ENCODE peak calls at places on chromosomes 2 and 18, in six cellular contexts. K is astrocyte, Z is neural progenitor cell, B is K562, S is hepatocyte, R is keratinocyte. C is an unnamed sample.

GRCh38 chr2:238947920-238948710 is 100.2 kb downstream of the TWIST2 start:
- DNase-seq in K (peak; percentile 97), Z (no peak), B (no peak), S (no peak), R (peak; percentile 95), C (peak; percentile 98)

GRCh38 chr2:221517362-221518121 is 54.6 kb downstream of the EPHA4 start:
- DNase-seq in K (peak; percentile 95), Z (no peak), B (no peak), S (no peak), R (no peak), C (no peak)

GRCh38 chr2:119234021-119235019 is 10.7 kb downstream of the STEAP3 start:
- DNase-seq in K (no peak), Z (peak; percentile 90), B (peak; percentile 34), S (peak; percentile 45), R (no peak), C (no peak)

GRCh38 chr2:218802595-218802994 is 20.6 kb downstream of the CYP27A1 start:
- DNase-seq in K (no peak), Z (no peak), B (no peak), S (no peak), R (no peak), C (no peak)

GRCh38 chr18:76553715-76554603 is 58.9 kb upstream of the ZNF516 start:
- DNase-seq in K (no peak), Z (no peak), B (no peak), S (peak; percentile 51), R (no peak), C (peak; percentile 42)

GRCh38 chr2:238097988-238098853 is 1.9 kb upstream of the ESPNL start:
- DNase-seq in K (peak; percentile 7), Z (peak; percentile 53), B (peak; percentile 96), S (peak; percentile 35), R (peak; percentile 54), C (no peak)

GRCh38 chr2:3805120-3805519 is 101.7 kb downstream of the DCDC2C start:
- DNase-seq in K (no peak), Z (peak; percentile 75), B (peak; percentile 48), S (peak; percentile 44), R (no peak), C (no peak)

GRCh38 chr2:119158563-119159347 is at the start of gene C1QL2:
- DNase-seq in K (no peak), Z (peak; percentile 83), B (no peak), S (peak; percentile 67), R (no peak), C (peak; percentile 10)

GRCh38 chr2:106336740-106337139 is 131.5 kb downstream of the RGPD3 start:
- DNase-seq in K (no peak), Z (no peak), B (no peak), S (no peak), R (no peak), C (no peak)

GRCh38 chr2:25281581-25281980 is 60.1 kb downstream of the DNMT3A start:
- DNase-seq in K (no peak), Z (no peak), B (no peak), S (no peak), R (no peak), C (no peak)

GRCh38 chr2:219871396-219871795 is 244.0 kb downstream of the SLC4A3 start:
- DNase-seq in K (no peak), Z (peak; percentile 80), B (no peak), S (no peak), R (no peak), C (no peak)

GRCh38 chr2:196607073-196607472 is 32.4 kb upstream of the CCDC150 start:
- DNase-seq in K (no peak), Z (no peak), B (peak; percentile 17), S (peak; percentile 28), R (no peak), C (no peak)

GRCh38 chr2:165428996-165429395 is 40.5 kb upstream of the CSRNP3 start:
- DNase-seq in K (peak; percentile 62), Z (no peak), B (no peak), S (no peak), R (no peak), C (no peak)

GRCh38 chr2:48890732-48891131 is 135.2 kb upstream of the LHCGR start:
- DNase-seq in K (no peak), Z (no peak), B (no peak), S (no peak), R (no peak), C (no peak)

GRCh38 chr2:41872646-41873045 is 175.2 kb upstream of the PKDCC start:
- DNase-seq in K (peak; percentile 62), Z (no peak), B (no peak), S (no peak), R (no peak), C (no peak)

GRCh38 chr2:235614176-235614860 is 120.5 kb downstream of the AGAP1 start:
- DNase-seq in K (no peak), Z (no peak), B (no peak), S (no peak), R (no peak), C (no peak)

GRCh38 chr18:5970032-5970431 is 74.7 kb upstream of the TMEM200C start:
- DNase-seq in K (no peak), Z (no peak), B (no peak), S (peak; percentile 57), R (no peak), C (no peak)

GRCh38 chr18:830315-830901 is 18.4 kb upstream of the YES1 start:
- DNase-seq in K (peak; percentile 77), Z (peak; percentile 39), B (peak; percentile 55), S (no peak), R (no peak), C (peak; percentile 11)

GRCh38 chr2:172836386-172837200 is 100.9 kb downstream of the RAPGEF4 start:
- DNase-seq in K (peak; percentile 80), Z (no peak), B (peak; percentile 11), S (no peak), R (peak; percentile 99), C (peak; percentile 96)

GRCh38 chr2:207720517-207721187 is 9.2 kb downstream of the CCNYL1 start:
- DNase-seq in K (no peak), Z (no peak), B (no peak), S (no peak), R (no peak), C (no peak)

GRCh38 chr2:205903549-205904129 is 182.3 kb downstream of the INO80D start:
- DNase-seq in K (no peak), Z (peak; percentile 66), B (peak; percentile 44), S (peak; percentile 59), R (no peak), C (no peak)

GRCh38 chr2:151374426-151374825 is 17.0 kb downstream of the TNFAIP6 start:
- DNase-seq in K (peak; percentile 91), Z (no peak), B (no peak), S (no peak), R (peak; percentile 38), C (peak; percentile 83)

GRCh38 chr2:229380101-229380625 is 109.1 kb upstream of the PID1 start:
- DNase-seq in K (no peak), Z (no peak), B (no peak), S (no peak), R (no peak), C (peak; percentile 17)
- H3K4me3 ChIP-seq in K (no peak overlapping the region), Z (no peak overlapping the region), B (no peak overlapping the region), S (no peak overlapping the region), R (no peak overlapping the region), C (no peak overlapping the region)

DNA sequence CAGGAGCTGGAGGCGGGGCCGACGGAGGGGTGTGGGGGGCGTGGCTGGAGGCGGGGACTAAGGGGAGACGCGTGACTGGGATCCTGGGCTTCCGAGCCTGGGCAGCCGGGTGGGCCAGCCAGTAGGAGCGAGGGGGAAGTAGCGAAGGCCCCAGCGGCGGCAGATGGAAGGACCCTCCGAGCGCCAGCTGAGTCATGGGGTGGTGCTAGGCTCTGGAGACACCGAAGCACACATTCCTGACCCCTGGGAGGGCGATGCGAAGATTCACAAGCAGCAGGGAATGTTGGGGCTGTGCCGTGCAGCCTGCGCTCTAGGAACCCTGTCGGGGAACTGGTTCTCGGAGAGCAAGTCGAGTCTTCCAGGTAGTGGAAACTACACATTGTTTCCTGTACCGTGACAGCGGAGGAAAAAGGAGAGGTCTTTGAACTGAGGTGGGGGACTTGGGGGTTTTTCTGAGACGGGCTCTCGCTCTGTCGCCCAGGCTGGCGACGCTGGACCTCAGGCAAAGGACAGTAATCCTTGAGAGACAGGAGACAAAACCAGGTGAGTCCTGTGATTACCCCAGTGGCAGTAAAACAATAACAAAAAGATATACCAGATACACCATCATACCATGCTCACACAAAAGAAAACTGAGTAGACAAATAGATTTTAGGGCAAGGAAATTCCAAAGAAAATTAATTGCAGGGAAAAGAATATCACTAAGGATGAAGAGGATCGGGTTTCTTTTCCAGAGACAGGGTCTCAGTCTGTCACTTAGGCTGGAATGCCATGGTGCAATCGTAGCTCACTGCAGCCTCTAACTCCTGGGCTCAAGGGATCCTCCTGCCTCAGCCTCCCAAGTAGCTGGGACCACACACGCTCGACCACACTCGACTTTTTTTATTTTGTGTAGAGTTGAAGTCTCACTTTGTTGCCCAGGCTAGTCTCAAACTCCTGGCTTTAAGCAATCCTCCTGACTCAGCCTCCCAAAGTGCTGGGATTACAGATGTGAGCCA is 828 bp upstream of the AFG3L2 start:
- DNase-seq in K (no peak), Z (peak; percentile 41), B (peak; percentile 7), S (peak; percentile 100), R (peak; percentile 94), C (no peak)
- H2AFZ ChIP-seq in K (peak overlapping the region; percentile 92), Z (peak overlapping the region; percentile 83), B (peak overlapping the region; percentile 92), S (peak overlapping the region; percentile 67), R (peak overlapping the region; percentile 97), C (peak overlapping the region; percentile 89)

DNA sequence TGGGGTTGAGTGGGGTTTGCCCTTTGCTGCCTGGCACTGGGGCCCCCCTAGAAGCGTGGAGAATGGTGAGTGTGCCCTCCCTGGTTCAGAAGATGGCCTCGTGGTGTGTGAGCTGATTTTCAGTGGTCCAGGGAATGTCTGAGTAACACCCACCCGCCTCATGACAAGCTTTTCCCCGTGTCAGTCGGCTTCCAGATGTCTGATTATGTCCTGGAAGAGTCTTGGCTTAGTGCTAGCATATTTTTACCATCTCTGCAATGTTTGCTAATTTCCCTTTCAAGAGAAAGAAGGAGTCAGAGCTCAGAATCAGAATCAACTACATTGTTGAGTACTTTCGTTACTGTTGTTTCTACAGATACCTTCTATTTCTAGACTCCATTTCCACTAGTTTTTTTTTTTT is 214.7 kb downstream of the SEPTIN10 start:
- DNase-seq in K (peak; percentile 26), Z (no peak), B (no peak), S (no peak), R (no peak), C (no peak)
- H4K20me1 ChIP-seq in K (peaks cover 18% of the 10 kb centered on the region), Z (no peaks in the 10 kb centered on the region), B (peaks cover 6% of the 10 kb centered on the region), S (no peaks in the 10 kb centered on the region), R (peaks cover 3% of the 10 kb centered on the region), C (no peaks in the 10 kb centered on the region)

GRCh38 chr2:197804758-197805597 is 585 bp downstream of the PLCL1 start:
- DNase-seq in K (no peak), Z (peak; percentile 52), B (peak; percentile 19), S (peak; percentile 32), R (no peak), C (no peak)

GRCh38 chr2:197804049-197804757 is at the start of gene PLCL1:
- DNase-seq in K (peak; percentile 85), Z (peak; percentile 97), B (peak; percentile 92), S (peak; percentile 92), R (peak; percentile 54), C (peak; percentile 84)

GRCh38 chr2:197809064-197809463 is 4.7 kb downstream of the PLCL1 start:
- DNase-seq in K (no peak), Z (no peak), B (no peak), S (no peak), R (no peak), C (no peak)

GRCh38 chr2:197805598-197806316 is 1.4 kb downstream of the PLCL1 start:
- DNase-seq in K (no peak), Z (no peak), B (peak; percentile 9), S (no peak), R (no peak), C (no peak)

DNA sequence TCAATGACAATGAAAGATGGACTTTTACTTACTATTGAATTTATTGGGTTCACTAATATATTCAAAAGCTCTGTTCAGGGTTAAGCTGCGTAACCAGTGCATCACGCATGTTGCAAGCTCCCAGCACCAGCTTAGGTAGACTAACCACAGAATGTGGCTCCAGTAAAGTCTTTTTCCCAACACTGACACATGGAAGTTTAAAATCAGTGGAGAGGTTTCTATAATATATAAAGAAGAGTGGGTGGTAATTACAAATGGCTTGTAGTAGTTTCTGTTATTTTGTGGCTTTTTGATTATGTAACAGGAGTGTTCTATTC is 1.9 kb downstream of the PLCL1 start:
- DNase-seq in K (no peak), Z (no peak), B (no peak), S (no peak), R (no peak), C (no peak)
- H3K4me3 ChIP-seq in K (no peak overlapping the region), Z (no peak overlapping the region), B (peak overlapping the region; percentile 82), S (no peak overlapping the region), R (no peak overlapping the region), C (no peak overlapping the region)

C was measured in mammary epithelial cell.